ENCODE peak calls at places on chromosomes 4 and X, in four cellular contexts. R is left cardiac atrium, W is MCF 10A, P is activated B cell treated with CpG ODN at 0.5 μM for 24 hours. J is an unnamed sample.

GRCh38 chrX:130746709-130747347 is 156.2 kb downstream of the ENOX2 start:
- DNase-seq in R (no peak), W (no peak), P (no peak), J (no peak)

GRCh38 chr4:2290974-2291704 is 29.2 kb upstream of the MXD4 start:
- DNase-seq in R (no peak), W (no peak), P (peak), J (peak)

GRCh38 chrX:131746491-131746968 is 202.7 kb downstream of the OR13H1 start:
- DNase-seq in R (peak), W (peak), P (no peak), J (no peak)

GRCh38 chrX:66731398-66731797 is 92.5 kb upstream of the EDA2R start:
- DNase-seq in R (no peak), W (peak), P (no peak), J (no peak)

GRCh38 chrX:4655743-4656142 is 942.3 kb upstream of the PRKX start:
- DNase-seq in R (no peak), W (no peak), P (no peak), J (no peak)

GRCh38 chr4:108540536-108540935 is 79.8 kb upstream of the RPL34 start:
- DNase-seq in R (no peak), W (no peak), P (no peak), J (no peak)

GRCh38 chr4:2083116-2083825 is 24.1 kb downstream of the NAT8L start:
- DNase-seq in R (no peak), W (no peak), P (no peak), J (peak)

GRCh38 chr4:22062676-22063075 is 114.1 kb upstream of the KCNIP4 start:
- DNase-seq in R (no peak), W (no peak), P (no peak), J (no peak)

GRCh38 chr4:187380181-187380581 is 615.4 kb upstream of the ZFP42 start:
- DNase-seq in R (no peak), W (peak), P (no peak), J (no peak)

GRCh38 chr4:52718123-52718522 is 33.1 kb downstream of the ERVMER34-1 start:
- DNase-seq in R (no peak), W (peak), P (no peak), J (no peak)

GRCh38 chr4:84493092-84493850 is 5.8 kb downstream of the NKX6-1 start:
- DNase-seq in R (peak), W (no peak), P (no peak), J (peak)

GRCh38 chrX:76862509-76862908 is 435.0 kb downstream of the MAGEE1 start:
- DNase-seq in R (no peak), W (no peak), P (no peak), J (no peak)

GRCh38 chrX:24169211-24169610 is 19.7 kb downstream of the ZFX start:
- DNase-seq in R (no peak), W (no peak), P (no peak), J (no peak)

GRCh38 chrX:68998716-68999115 is 166.5 kb downstream of the PJA1 start:
- DNase-seq in R (no peak), W (peak), P (no peak), J (peak)

GRCh38 chr4:156594619-156595018 is 377.0 kb downstream of the PDGFC start:
- DNase-seq in R (peak), W (peak), P (no peak), J (no peak)

GRCh38 chr4:1274871-1275270 is 14.8 kb upstream of the MAEA start:
- DNase-seq in R (no peak), W (no peak), P (no peak), J (no peak)

GRCh38 chrX:149527705-149528104 is 13.1 kb upstream of the EOLA1 start:
- DNase-seq in R (no peak), W (peak), P (no peak), J (no peak)

GRCh38 chr4:22191565-22192301 is 243.2 kb upstream of the KCNIP4 start:
- DNase-seq in R (no peak), W (no peak), P (no peak), J (no peak)

GRCh38 chr4:57265831-57266582 is 155.8 kb upstream of the IGFBP7 start:
- DNase-seq in R (peak), W (no peak), P (no peak), J (no peak)

J was measured in type B pancreatic cell.